ENCODE peak calls at places on chromosomes 7 and 10, in eight cellular contexts. M, J, P, N, W, D, O and E are unnamed samples.

GRCh38 chr7:4204530-4205165 is 477.4 kb upstream of the FOXK1 start:
- DNase-seq in O (no peak), J (no peak), M (peak; percentile 68), D (no peak), W (no peak), P (no peak), N (no peak), E (peak; percentile 37)

GRCh38 chr7:16967174-16967868 is 85.5 kb upstream of the AGR3 start:
- DNase-seq in P (no peak), D (peak; percentile 33), O (no peak), W (no peak), J (no peak), N (no peak), M (no peak), E (no peak)

GRCh38 chr10:100998991-100999741 is 442 bp upstream of the LZTS2 start:
- DNase-seq in J (no peak), P (peak; percentile 84), D (peak; percentile 75), M (peak; percentile 89), W (peak; percentile 82), O (peak; percentile 86), N (peak; percentile 87), E (peak; percentile 83)

GRCh38 chr7:108824840-108825540 is 255.3 kb downstream of the DNAJB9 start:
- DNase-seq in M (no peak), P (no peak), W (no peak), J (no peak), O (no peak), N (peak; percentile 25), D (peak; percentile 16), E (no peak)

GRCh38 chr10:119441921-119442757 is 100.4 kb downstream of the RGS10 start:
- DNase-seq in O (no peak), W (no peak), P (no peak), J (no peak), D (no peak), N (no peak), M (peak; percentile 53), E (peak; percentile 16)

GRCh38 chr10:43124574-43125273 is 13.5 kb upstream of the CSGALNACT2 start:
- DNase-seq in J (no peak), D (no peak), P (no peak), W (no peak), M (no peak), O (no peak), N (no peak), E (no peak)

GRCh38 chr10:63166742-63167258 is 33.7 kb downstream of the NRBF2 start:
- DNase-seq in M (peak; percentile 75), O (no peak), N (no peak), W (peak; percentile 81), J (peak; percentile 24), D (peak; percentile 85), P (peak; percentile 31), E (no peak)

GRCh38 chr7:25894002-25894901 is 257.7 kb upstream of the NFE2L3 start:
- DNase-seq in O (no peak), W (peak; percentile 89), N (no peak), J (no peak), P (no peak), D (no peak), M (peak; percentile 58), E (peak; percentile 38)

GRCh38 chr10:23344251-23344841 is at the start of gene C10orf67:
- DNase-seq in P (peak; percentile 10), O (peak; percentile 57), M (peak; percentile 70), D (peak; percentile 39), W (no peak), N (peak; percentile 18), J (no peak), E (no peak)

GRCh38 chr7:102468416-102469350 is 3.9 kb downstream of the LRWD1 start:
- DNase-seq in P (no peak), W (no peak), J (no peak), N (no peak), O (no peak), D (no peak), M (no peak), E (peak; percentile 71)

GRCh38 chr10:73891585-73891984 is 17.2 kb upstream of the CAMK2G start:
- DNase-seq in P (no peak), W (no peak), J (no peak), N (no peak), M (no peak), O (no peak), D (no peak), E (no peak)

GRCh38 chr7:155368894-155369600 is 71.4 kb downstream of the INSIG1 start:
- DNase-seq in O (peak; percentile 12), J (no peak), M (no peak), W (no peak), N (no peak), P (no peak), D (no peak), E (no peak)

GRCh38 chr10:32166365-32166764 is 110.1 kb upstream of the KIF5B start:
- DNase-seq in J (no peak), M (no peak), N (no peak), P (no peak), W (no peak), O (no peak), D (no peak), E (no peak)

GRCh38 chr10:70323697-70324340 is 40.0 kb upstream of the NPFFR1 start:
- DNase-seq in W (no peak), J (no peak), O (no peak), N (no peak), D (no peak), M (peak; percentile 30), P (no peak), E (peak; percentile 84)
- TF ChIP-seq CTCF in W (no peak), J (no peak), O (no peak), N (no peak), D (no peak), M (no peak), P (no peak), E (peak; percentile 24)

GRCh38 chr7:142445019-142445686 is 187.3 kb upstream of the PRSS58 start:
- DNase-seq in D (no peak), N (no peak), W (no peak), P (no peak), O (no peak), J (no peak), M (peak; percentile 73), E (no peak)
- TF ChIP-seq CTCF in D (peak; percentile 28), N (no peak), W (peak; percentile 22), P (no peak), O (no peak), J (peak; percentile 34), M (peak; percentile 75), E (no peak)

GRCh38 chr7:70042533-70042932 is 444.3 kb downstream of the AUTS2 start:
- DNase-seq in M (no peak), D (no peak), O (no peak), P (no peak), J (no peak), N (no peak), W (no peak), E (no peak)

GRCh38 chr7:70043139-70043538 is 444.9 kb downstream of the AUTS2 start:
- DNase-seq in P (no peak), J (no peak), W (no peak), D (no peak), O (no peak), N (no peak), M (no peak), E (no peak)

GRCh38 chr7:70044525-70044924 is 446.2 kb downstream of the AUTS2 start:
- DNase-seq in N (no peak), O (no peak), D (no peak), P (no peak), J (no peak), M (no peak), W (no peak), E (no peak)

GRCh38 chr7:70044064-70044463 is 445.8 kb downstream of the AUTS2 start:
- DNase-seq in W (no peak), O (no peak), J (no peak), D (no peak), N (peak; percentile 28), M (no peak), P (no peak), E (no peak)

GRCh38 chr7:70040971-70041766 is 442.9 kb downstream of the AUTS2 start:
- DNase-seq in N (no peak), W (no peak), J (no peak), M (peak; percentile 31), D (no peak), P (peak; percentile 5), O (no peak), E (no peak)
- TF ChIP-seq CTCF in N (peak; percentile 48), W (no peak), J (no peak), M (peak; percentile 68), D (no peak), P (peak; percentile 53), O (peak; percentile 63), E (peak; percentile 53)

DNA sequence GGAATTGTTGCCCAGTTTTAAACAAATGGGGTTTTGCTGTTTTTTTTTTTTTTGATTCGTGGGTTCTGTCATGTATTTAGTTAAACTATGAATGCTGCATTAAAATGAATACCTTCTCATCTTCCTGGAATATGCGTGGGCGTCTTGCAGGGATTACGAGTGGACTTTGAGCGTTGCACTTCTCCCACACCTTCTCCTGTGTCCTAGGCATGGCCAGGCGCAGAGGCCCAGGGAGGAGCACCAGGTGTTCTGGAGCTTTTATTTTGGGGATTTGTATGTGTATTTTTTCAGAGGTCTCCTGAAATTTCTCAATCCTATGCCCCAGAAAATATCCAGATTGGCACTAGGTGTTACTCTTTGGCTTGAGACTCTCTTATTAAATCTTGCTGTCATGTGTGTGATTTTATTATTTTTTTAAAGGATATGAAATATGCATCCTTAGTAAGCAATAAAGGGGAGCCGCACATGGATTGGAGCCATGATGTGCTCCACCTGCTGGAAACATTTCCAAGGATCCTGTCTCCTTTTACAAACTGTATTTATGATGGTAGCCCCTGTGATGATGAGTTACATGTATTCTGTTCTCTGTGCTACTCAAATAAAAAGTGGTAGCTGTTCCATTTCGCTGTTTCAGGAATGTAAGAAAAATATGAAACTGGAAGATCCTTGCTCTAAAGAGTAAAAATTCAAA is 482.2 kb upstream of the KLF6 start:
- DNase-seq in D (peak; percentile 32), J (no peak), M (no peak), O (no peak), W (no peak), N (no peak), P (no peak), E (no peak)
- TF ChIP-seq CTCF in D (peak; percentile 26), J (peak; percentile 20), M (peak; percentile 25), O (no peak), W (no peak), N (peak; percentile 13), P (peak; percentile 36), E (peak; percentile 8)